ENCODE peak calls at places on chromosomes 2 and 18, in ten cellular contexts. X is K562, Y is transverse colon, A is gastrocnemius medialis, K is lower leg skin, B is HCT116, E is adrenal gland, Z is A549, I is uterus, N is breast epithelium. J is an unnamed sample.

GRCh38 chr2:216082805-216083204 is 1.1 kb downstream of the TMEM169 start:
- DNase-seq in A (no peak), E (no peak), Z (peak), B (no peak), N (no peak), Y (peak), X (no peak), K (no peak), I (no peak), J (no peak)

GRCh38 chr2:67824196-67824595 is 238.6 kb downstream of the C1D start:
- DNase-seq in K (no peak), E (no peak), A (no peak), I (peak), B (no peak), X (no peak), N (no peak), Y (no peak), Z (no peak), J (no peak)

GRCh38 chr2:51472300-51472699 is 440.4 kb upstream of the NRXN1 start:
- DNase-seq in A (peak), B (no peak), E (no peak), Z (no peak), N (no peak), Y (no peak), X (no peak), I (no peak), K (no peak), J (no peak)

GRCh38 chr18:12246849-12247808 is 7.0 kb upstream of the CIDEA start:
- DNase-seq in A (no peak), Z (peak), B (no peak), X (peak), N (no peak), E (no peak), I (no peak), K (peak), Y (no peak), J (no peak)

GRCh38 chr2:208501217-208501616 is 94.6 kb downstream of the PTH2R start:
- DNase-seq in E (no peak), Z (no peak), X (no peak), Y (peak), N (no peak), K (no peak), B (no peak), A (no peak), I (no peak), J (no peak)

GRCh38 chr18:39845673-39846072 is 2109.4 kb upstream of the PIK3C3 start:
- DNase-seq in Y (no peak), K (no peak), Z (no peak), E (no peak), I (no peak), A (no peak), B (no peak), N (no peak), X (no peak), J (no peak)

GRCh38 chr2:155633887-155634570 is 698.5 kb downstream of the NR4A2 start:
- DNase-seq in N (no peak), B (no peak), I (no peak), X (no peak), Y (no peak), E (no peak), Z (no peak), A (no peak), K (no peak), J (no peak)

GRCh38 chr2:31401580-31401979 is 13.0 kb downstream of the XDH start:
- DNase-seq in B (no peak), Z (peak), Y (no peak), N (no peak), I (no peak), E (no peak), K (no peak), A (no peak), X (no peak), J (no peak)

GRCh38 chr2:36706451-36706850 is 9.9 kb downstream of the VIT start:
- DNase-seq in N (no peak), I (no peak), K (peak), B (no peak), X (no peak), A (no peak), Y (no peak), Z (no peak), E (no peak), J (no peak)

GRCh38 chr2:65228249-65228750 is 669 bp downstream of the ACTR2 start:
- DNase-seq in A (no peak), Y (no peak), I (no peak), X (no peak), N (no peak), B (no peak), Z (no peak), E (peak), K (no peak), J (no peak)

GRCh38 chr2:31534636-31535035 is 46.1 kb downstream of the SRD5A2 start:
- DNase-seq in I (no peak), B (no peak), K (no peak), X (no peak), Y (no peak), A (no peak), Z (no peak), N (no peak), E (no peak), J (no peak)

GRCh38 chr2:178211943-178212342 is 17.6 kb downstream of the OSBPL6 start:
- DNase-seq in I (no peak), B (no peak), Z (no peak), K (no peak), E (no peak), X (no peak), A (no peak), N (no peak), Y (no peak), J (no peak)

GRCh38 chr2:190948671-190949070 is 65.3 kb downstream of the STAT1 start:
- DNase-seq in Y (no peak), N (no peak), A (no peak), B (peak), Z (no peak), E (no peak), I (no peak), X (no peak), K (no peak), J (no peak)

GRCh38 chr2:190950566-190950991 is 63.4 kb downstream of the STAT1 start:
- DNase-seq in Z (no peak), E (no peak), N (no peak), X (no peak), Y (no peak), A (no peak), B (no peak), K (no peak), I (no peak), J (no peak)

GRCh38 chr2:190947139-190947538 is 66.5 kb downstream of the GLS start:
- DNase-seq in X (no peak), B (no peak), E (peak), Y (no peak), Z (peak), N (no peak), A (no peak), I (no peak), K (no peak), J (no peak)

GRCh38 chr2:190943706-190944105 is 63.1 kb downstream of the GLS start:
- DNase-seq in X (no peak), Y (no peak), E (no peak), B (no peak), Z (no peak), A (no peak), K (no peak), I (no peak), N (no peak), J (no peak)

GRCh38 chr2:190947711-190948251 is 66.2 kb downstream of the STAT1 start:
- DNase-seq in Y (no peak), I (no peak), K (no peak), A (no peak), B (peak), E (no peak), Z (peak), N (no peak), X (no peak), J (no peak)
- TF ChIP-seq POLR2A in Y (no peak), I (no peak), K (no peak), A (no peak), B (no peak), E (no peak), Z (no peak), N (no peak), X (no peak), J (no peak)

DNA sequence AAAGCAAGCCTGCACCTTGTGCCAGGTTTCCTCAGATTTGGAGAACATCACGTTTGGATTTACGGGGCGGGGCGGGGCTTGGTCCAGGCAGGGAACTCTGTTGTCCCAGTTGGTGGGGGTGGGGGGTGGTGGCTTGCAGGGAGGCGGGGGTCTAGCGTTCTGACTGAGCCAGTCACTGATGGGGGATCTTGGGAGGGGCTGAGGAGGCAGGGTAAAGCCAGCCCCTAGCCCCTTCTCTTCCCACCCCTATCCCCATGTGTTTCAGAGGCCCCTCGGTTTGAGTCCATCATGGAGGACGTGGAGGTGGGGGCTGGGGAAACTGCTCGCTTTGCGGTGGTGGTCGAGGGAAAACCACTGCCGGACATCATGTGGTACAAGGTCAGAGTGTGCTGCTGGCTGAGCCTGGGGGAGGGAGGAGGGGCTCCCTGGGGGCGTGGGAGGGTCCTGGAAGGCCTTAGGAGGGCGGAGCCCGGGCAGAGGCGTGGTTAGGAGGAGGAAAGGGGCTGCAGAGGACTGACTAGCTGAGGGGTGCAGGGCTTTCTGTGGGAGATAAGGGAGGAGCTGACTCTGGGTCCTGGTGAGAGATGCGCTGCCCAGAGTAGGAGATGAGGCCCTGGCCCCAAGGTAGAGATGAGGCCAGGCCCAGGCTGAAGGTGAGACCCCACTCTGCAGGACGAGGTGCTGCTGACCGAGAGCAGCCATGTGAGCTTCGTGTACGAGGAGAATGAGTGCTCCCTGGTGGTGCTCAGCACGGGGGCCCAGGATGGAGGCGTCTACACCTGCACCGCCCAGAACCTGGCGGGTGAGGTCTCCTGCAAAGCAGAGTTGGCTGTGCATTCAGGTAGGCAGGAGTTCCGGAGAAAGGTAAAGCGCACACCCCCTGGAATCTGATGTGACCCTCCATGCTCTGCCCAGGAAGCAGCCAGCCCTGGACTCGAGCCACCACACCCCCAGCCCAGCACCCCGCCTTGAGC is 21.8 kb upstream of the GMPPA start:
- DNase-seq in A (no peak), Y (no peak), X (peak), I (peak), N (no peak), K (no peak), B (no peak), E (no peak), Z (no peak), J (no peak)
- TF ChIP-seq CTCF in A (no peak), Y (no peak), X (no peak), I (no peak), N (no peak), K (no peak), B (no peak), E (no peak), Z (no peak), J (no peak)

DNA sequence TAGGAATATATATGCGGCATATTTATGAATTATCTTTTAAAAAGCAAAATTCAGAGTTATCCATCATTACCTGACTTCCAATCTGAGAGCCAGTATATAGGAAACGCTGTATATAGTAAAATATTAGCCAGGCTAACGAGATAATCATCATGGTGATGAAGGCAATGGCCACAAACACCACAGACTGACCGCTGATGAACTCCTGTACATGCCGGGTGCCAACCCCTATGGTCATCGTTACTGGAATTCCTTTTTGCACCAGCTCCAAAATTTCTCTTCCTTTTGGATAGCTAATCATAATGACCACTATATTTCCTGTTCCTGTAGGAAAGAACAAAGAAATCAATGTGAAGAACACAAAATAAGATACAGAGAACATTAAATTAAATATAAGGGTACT is 13.6 kb downstream of the RNF149 start:
- DNase-seq in K (no peak), I (no peak), Z (no peak), B (no peak), N (no peak), Y (no peak), X (no peak), E (no peak), A (no peak), J (no peak)
- TF ChIP-seq POLR2A in K (no peak), I (no peak), Z (no peak), B (no peak), N (no peak), Y (no peak), X (no peak), E (no peak), A (no peak), J (no peak)

GRCh38 chr2:205858781-205859478 is 176.6 kb downstream of the NRP2 start:
- DNase-seq in Z (no peak), B (no peak), I (no peak), K (peak), Y (peak), N (no peak), X (no peak), E (no peak), A (no peak), J (peak)
- TF ChIP-seq CTCF in Z (no peak), B (no peak), I (no peak), K (no peak), Y (no peak), N (no peak), X (no peak), E (no peak), A (no peak), J (no peak)

GRCh38 chr18:51029694-51030536 is at the start of gene SMAD4:
- DNase-seq in E (peak), X (peak), Y (peak), A (peak), Z (peak), I (peak), K (peak), B (peak), N (peak), J (peak)
- TF ChIP-seq POLR2A in E (peak), X (peak), Y (peak), A (peak), Z (peak), I (peak), K (no peak), B (peak), N (peak), J (no peak)